ENCODE peak calls at places on chromosomes 2 and 18, in four cellular contexts. K is sigmoid colon, N is uterus, V is tibial nerve. O is an unnamed sample.

GRCh38 chr2:26670171-26670570 is 22.4 kb upstream of the KCNK3 start:
- DNase-seq in K (peak), N (no peak), V (no peak), O (no peak)

GRCh38 chr2:232668805-232669444 is 28.2 kb upstream of the GIGYF2 start:
- DNase-seq in K (no peak), V (no peak), N (peak), O (no peak)

GRCh38 chr18:31426021-31426420 is 21.5 kb upstream of the DSG3 start:
- DNase-seq in K (no peak), V (no peak), N (no peak), O (no peak)

GRCh38 chr18:28151434-28151833 is 25.5 kb downstream of the CDH2 start:
- DNase-seq in N (no peak), K (no peak), V (no peak), O (no peak)

GRCh38 chr2:84388133-84388532 is 70.9 kb downstream of the SUCLG1 start:
- DNase-seq in V (no peak), K (no peak), N (no peak), O (no peak)

GRCh38 chr2:128637481-128638155 is 318.9 kb upstream of the HS6ST1 start:
- DNase-seq in N (no peak), K (no peak), V (no peak), O (peak)

GRCh38 chr18:13726972-13727331 is 479 bp downstream of the RNMT start:
- DNase-seq in N (no peak), K (peak), V (no peak), O (peak)

GRCh38 chr2:46974174-46974573 is 58.6 kb upstream of the MCFD2 start:
- DNase-seq in N (no peak), K (no peak), V (no peak), O (no peak)

GRCh38 chr2:166494140-166494544 is at the start of gene SCN7A:
- DNase-seq in N (peak), K (peak), V (peak), O (peak)

GRCh38 chr18:43863180-43863579 is 585.9 kb upstream of the SYT4 start:
- DNase-seq in K (no peak), V (no peak), N (no peak), O (peak)

GRCh38 chr2:172513935-172514586 is 41.8 kb upstream of the PDK1 start:
- DNase-seq in N (no peak), V (no peak), K (no peak), O (no peak)

GRCh38 chr2:85755122-85756027 is 1.6 kb downstream of the ATOH8 start:
- DNase-seq in V (no peak), K (no peak), N (no peak), O (no peak)

GRCh38 chr2:188976545-188977268 is 2.5 kb downstream of the COL3A1 start:
- DNase-seq in K (no peak), V (no peak), N (no peak), O (no peak)

GRCh38 chr2:120589782-120590608 is 145.7 kb upstream of the GLI2 start:
- DNase-seq in K (no peak), N (no peak), V (no peak), O (no peak)

GRCh38 chr2:178008636-178009289 is 63.8 kb downstream of the PDE11A start:
- DNase-seq in V (no peak), K (peak), N (no peak), O (no peak)

GRCh38 chr2:61733563-61733962 is 120.3 kb downstream of the FAM161A start:
- DNase-seq in K (no peak), V (no peak), N (no peak), O (no peak)

GRCh38 chr2:232464534-232464865 is 8.5 kb downstream of the ALPI start:
- DNase-seq in K (peak), V (no peak), N (no peak), O (peak)

GRCh38 chr2:165494568-165494967 is 25.1 kb downstream of the CSRNP3 start:
- DNase-seq in V (no peak), N (no peak), K (no peak), O (no peak)

GRCh38 chr2:12577086-12577485 is 139.7 kb upstream of the TRIB2 start:
- DNase-seq in N (no peak), K (no peak), V (no peak), O (no peak)

GRCh38 chr2:96087130-96087529 is 29.2 kb downstream of the ADRA2B start:
- DNase-seq in N (no peak), V (no peak), K (no peak), O (no peak)

GRCh38 chr2:15749460-15750432 is 158.1 kb downstream of the DDX1 start:
- DNase-seq in N (no peak), V (no peak), K (no peak), O (no peak)

GRCh38 chr2:109470121-109470921 is 143.4 kb downstream of the SEPTIN10 start:
- DNase-seq in N (no peak), V (no peak), K (no peak), O (no peak)

GRCh38 chr2:232028071-232028470 is 66.6 kb downstream of the DIS3L2 start:
- DNase-seq in K (no peak), V (no peak), N (no peak), O (no peak)

GRCh38 chr2:44780406-44780805 is 161.1 kb upstream of the SIX3 start:
- DNase-seq in N (no peak), K (no peak), V (no peak), O (no peak)

GRCh38 chr2:37688771-37689468 is 17.5 kb upstream of the CDC42EP3 start:
- DNase-seq in K (no peak), N (peak), V (no peak), O (no peak)

GRCh38 chr2:75558132-75558530 is 2.6 kb downstream of the EVA1A start:
- DNase-seq in N (no peak), K (no peak), V (no peak), O (no peak)

GRCh38 chr2:96949701-96950350 is 36.6 kb downstream of the FAM178B start:
- DNase-seq in K (no peak), V (no peak), N (no peak), O (no peak)

GRCh38 chr2:24402242-24403092 is 42.1 kb upstream of the ITSN2 start:
- DNase-seq in N (no peak), V (no peak), K (no peak), O (no peak)
- H3K4me3 ChIP-seq in N (peak), V (peak), K (peak), O (no peak)

GRCh38 chr2:19541884-19542283 is 183.5 kb upstream of the OSR1 start:
- DNase-seq in N (no peak), K (no peak), V (no peak), O (no peak)
- TF ChIP-seq CTCF in N (no peak), K (no peak), V (no peak), O (no peak)

GRCh38 chr2:126227250-126227649 is 428.7 kb upstream of the GYPC start:
- DNase-seq in N (no peak), K (no peak), V (no peak), O (no peak)
- TF ChIP-seq POLR2A in N (no peak), K (no peak), V (no peak), O (no peak)

GRCh38 chr2:240230424-240230945 is 90.0 kb upstream of the OTOS start:
- DNase-seq in K (peak), V (no peak), N (no peak), O (no peak)

GRCh38 chr2:240233891-240234502 is 93.5 kb upstream of the OTOS start:
- DNase-seq in N (peak), V (no peak), K (peak), O (no peak)

GRCh38 chr2:240232961-240233890 is 92.8 kb upstream of the OTOS start:
- DNase-seq in N (peak), V (peak), K (peak), O (peak)

GRCh38 chr2:240231838-240232244 is 91.4 kb upstream of the OTOS start:
- DNase-seq in V (no peak), N (no peak), K (peak), O (peak)

DNA sequence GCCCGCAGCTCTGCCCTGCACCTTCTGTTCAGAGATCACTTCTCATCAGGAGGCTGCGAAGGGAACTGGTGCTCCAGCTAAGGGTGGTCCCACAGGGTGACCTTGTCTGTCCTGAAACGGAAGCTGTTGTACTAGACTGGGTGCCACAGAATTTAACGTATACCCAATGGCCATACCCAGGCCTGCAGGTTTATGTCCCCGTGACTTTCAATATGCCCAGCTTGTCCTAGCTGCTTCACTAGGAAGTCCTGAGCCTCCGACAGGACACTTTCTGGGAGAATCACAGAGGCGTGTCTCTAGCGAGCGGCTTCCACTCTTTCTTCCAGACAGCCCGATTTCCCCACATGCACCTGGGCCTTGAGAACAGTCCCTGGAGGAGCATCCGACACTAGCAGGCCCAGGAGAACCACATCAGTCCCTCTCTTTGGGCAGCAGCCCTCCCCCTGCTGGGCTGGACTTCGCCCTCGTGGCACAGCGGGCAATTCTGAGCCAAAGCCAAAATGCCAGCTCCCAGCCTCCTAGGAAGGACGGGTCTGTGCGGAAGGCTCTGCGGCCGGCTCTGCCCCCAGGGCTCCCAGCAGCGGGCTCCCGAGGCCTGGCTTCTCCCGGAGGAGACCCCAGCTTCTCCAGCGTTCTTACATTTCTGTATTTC is 91.9 kb upstream of the OTOS start:
- DNase-seq in V (no peak), K (no peak), N (no peak), O (no peak)
- H3K4me3 ChIP-seq in V (no peak), K (no peak), N (no peak), O (no peak)

O was measured in lower leg skin.